ENCODE peak calls at places on chromosomes 6 and 20, in five cellular contexts. V, M, Y, K and B are unnamed samples.

GRCh38 chr20:9884061-9884460 is 45.2 kb upstream of the PAK5 start:
- DNase-seq in V (no peak), M (no peak), Y (no peak), K (no peak), B (no peak)

GRCh38 chr20:54475334-54476287 is at the start of gene DOK5:
- DNase-seq in V (no peak), M (no peak), Y (no peak), K (peak), B (no peak)

GRCh38 chr6:34011298-34011697 is 134.6 kb downstream of the GRM4 start:
- DNase-seq in V (no peak), M (no peak), Y (no peak), K (no peak), B (no peak)

GRCh38 chr6:12729467-12729866 is 12.9 kb downstream of the PHACTR1 start:
- DNase-seq in V (no peak), M (no peak), Y (no peak), K (no peak), B (no peak)

GRCh38 chr6:43927525-43928210 is 157.7 kb downstream of the VEGFA start:
- DNase-seq in V (no peak), M (peak), Y (no peak), K (no peak), B (no peak)

GRCh38 chr20:47795214-47795667 is 10.0 kb upstream of the SULF2 start:
- DNase-seq in V (no peak), M (peak), Y (no peak), K (no peak), B (no peak)

GRCh38 chr6:129661478-129662405 is 48.2 kb downstream of the ARHGAP18 start:
- DNase-seq in V (no peak), M (no peak), Y (no peak), K (no peak), B (no peak)

GRCh38 chr6:140372064-140372463 is 997.6 kb upstream of the CITED2 start:
- DNase-seq in V (no peak), M (no peak), Y (no peak), K (no peak), B (no peak)

GRCh38 chr6:35311390-35312075 is 13.9 kb downstream of the DEF6 start:
- DNase-seq in V (no peak), M (no peak), Y (no peak), K (no peak), B (no peak)

GRCh38 chr6:40936810-40937209 is 102.2 kb downstream of the UNC5CL start:
- DNase-seq in V (no peak), M (no peak), Y (no peak), K (no peak), B (no peak)

GRCh38 chr6:160297310-160297709 is 38.7 kb upstream of the SLC22A2 start:
- DNase-seq in V (no peak), M (no peak), Y (no peak), K (no peak), B (no peak)

GRCh38 chr6:125947581-125947980 is 9.0 kb upstream of the HINT3 start:
- DNase-seq in V (no peak), M (no peak), Y (no peak), K (no peak), B (no peak)

GRCh38 chr20:25178563-25179438 is 16.7 kb upstream of the ENTPD6 start:
- DNase-seq in V (peak), M (peak), Y (peak), K (no peak), B (peak)

GRCh38 chr20:436476-436875 is 25.9 kb downstream of the TBC1D20 start:
- DNase-seq in V (no peak), M (no peak), Y (no peak), K (no peak), B (no peak)

GRCh38 chr20:32285621-32286334 is 8.3 kb downstream of the KIF3B start:
- DNase-seq in V (no peak), M (no peak), Y (no peak), K (peak), B (peak)

GRCh38 chr6:133631421-133631820 is 257.5 kb upstream of the TCF21 start:
- DNase-seq in V (no peak), M (no peak), Y (no peak), K (no peak), B (no peak)

GRCh38 chr6:151763938-151764680 is 43.4 kb upstream of the ESR1 start:
- DNase-seq in V (peak), M (peak), Y (peak), K (peak), B (peak)

GRCh38 chr20:32544893-32545840 is 40.0 kb downstream of the NOL4L start:
- DNase-seq in V (no peak), M (no peak), Y (no peak), K (no peak), B (no peak)

GRCh38 chr6:10429638-10430427 is 15.0 kb upstream of the TFAP2A start:
- DNase-seq in V (no peak), M (no peak), Y (no peak), K (no peak), B (no peak)

GRCh38 chr6:145699462-145699861 is 35.9 kb downstream of the EPM2A start:
- DNase-seq in V (no peak), M (no peak), Y (no peak), K (no peak), B (no peak)

GRCh38 chr20:56032251-56032650 is 26.9 kb upstream of the CBLN4 start:
- DNase-seq in V (peak), M (no peak), Y (no peak), K (no peak), B (no peak)

GRCh38 chr6:134177753-134178229 is 125.4 kb upstream of the SLC2A12 start:
- DNase-seq in V (no peak), M (no peak), Y (peak), K (no peak), B (no peak)

GRCh38 chr6:164331026-164331425 is 916.5 kb downstream of the QKI start:
- DNase-seq in V (no peak), M (no peak), Y (no peak), K (no peak), B (no peak)

GRCh38 chr6:91081452-91082067 is 494.7 kb upstream of the MAP3K7 start:
- DNase-seq in V (peak), M (no peak), Y (peak), K (no peak), B (peak)

GRCh38 chr6:101259446-101259845 is 134.1 kb upstream of the GRIK2 start:
- DNase-seq in V (no peak), M (no peak), Y (no peak), K (no peak), B (no peak)

GRCh38 chr20:61303675-61304074 is 51.6 kb downstream of the CDH4 start:
- DNase-seq in V (no peak), M (no peak), Y (no peak), K (no peak), B (no peak)

GRCh38 chr6:168724033-168724432 is 283.0 kb downstream of the SMOC2 start:
- DNase-seq in V (no peak), M (no peak), Y (no peak), K (no peak), B (no peak)

GRCh38 chr6:125201961-125202729 is 48.6 kb downstream of the TPD52L1 start:
- DNase-seq in V (peak), M (peak), Y (peak), K (no peak), B (peak)

GRCh38 chr6:33761922-33762629 is 15.4 kb upstream of the IP6K3 start:
- DNase-seq in V (no peak), M (no peak), Y (no peak), K (peak), B (no peak)

GRCh38 chr6:26199773-26200728 is 112.8 kb downstream of the HFE start:
- DNase-seq in V (peak), M (peak), Y (no peak), K (no peak), B (no peak)

GRCh38 chr20:43541214-43541613 is 17.6 kb upstream of the SGK2 start:
- DNase-seq in V (no peak), M (no peak), Y (peak), K (no peak), B (no peak)

GRCh38 chr6:157314705-157315321 is 8.5 kb downstream of the TMEM242 start:
- DNase-seq in V (peak), M (no peak), Y (peak), K (no peak), B (peak)

GRCh38 chr6:80502871-80503270 is 396.4 kb downstream of the BCKDHB start:
- DNase-seq in V (no peak), M (no peak), Y (no peak), K (no peak), B (no peak)

GRCh38 chr20:38704136-38704535 is 20.1 kb upstream of the SLC32A1 start:
- DNase-seq in V (no peak), M (no peak), Y (no peak), K (no peak), B (no peak)

GRCh38 chr6:170249817-170250216 is 41.1 kb downstream of the DLL1 start:
- DNase-seq in V (no peak), M (no peak), Y (no peak), K (no peak), B (no peak)

GRCh38 chr6:158072083-158072721 is 90.5 kb downstream of the SYNJ2 start:
- DNase-seq in V (no peak), M (peak), Y (no peak), K (peak), B (no peak)

GRCh38 chr6:132354517-132355167 is 46.6 kb downstream of the MOXD1 start:
- DNase-seq in V (no peak), M (peak), Y (no peak), K (no peak), B (peak)
- H3K4me3 ChIP-seq in V (no peak), M (no peak), Y (no peak), K (no peak), B (no peak)

GRCh38 chr6:146913842-146914562 is 290.2 kb upstream of the STXBP5 start:
- DNase-seq in V (peak), M (peak), Y (peak), K (peak), B (peak)
- TF ChIP-seq CTCF in V (no peak), M (no peak), Y (no peak), K (no peak), B (no peak)

DNA sequence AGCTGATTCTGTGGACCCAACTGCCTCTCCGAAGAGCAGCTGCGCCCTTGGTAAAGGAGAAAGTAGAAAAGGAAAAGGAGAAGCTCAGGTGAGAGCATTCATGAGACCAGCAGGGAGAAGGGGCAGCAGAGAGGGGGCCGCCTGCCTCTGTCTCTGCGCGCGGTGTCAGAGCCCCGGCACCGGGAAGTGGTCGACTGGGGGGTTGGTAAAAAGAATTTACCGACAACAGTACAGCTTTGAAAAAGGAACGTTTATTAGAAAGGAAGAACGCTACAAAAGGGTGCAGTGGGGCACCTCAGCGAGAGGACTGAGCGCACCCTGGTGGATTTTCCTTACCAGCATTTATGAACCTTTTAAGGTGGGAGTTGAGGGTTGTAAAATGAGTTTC is 61.9 kb downstream of the GPR6 start:
- DNase-seq in V (peak), M (no peak), Y (no peak), K (no peak), B (peak)
- H3K4me3 ChIP-seq in V (peak), M (peak), Y (peak), K (peak), B (peak)

DNA sequence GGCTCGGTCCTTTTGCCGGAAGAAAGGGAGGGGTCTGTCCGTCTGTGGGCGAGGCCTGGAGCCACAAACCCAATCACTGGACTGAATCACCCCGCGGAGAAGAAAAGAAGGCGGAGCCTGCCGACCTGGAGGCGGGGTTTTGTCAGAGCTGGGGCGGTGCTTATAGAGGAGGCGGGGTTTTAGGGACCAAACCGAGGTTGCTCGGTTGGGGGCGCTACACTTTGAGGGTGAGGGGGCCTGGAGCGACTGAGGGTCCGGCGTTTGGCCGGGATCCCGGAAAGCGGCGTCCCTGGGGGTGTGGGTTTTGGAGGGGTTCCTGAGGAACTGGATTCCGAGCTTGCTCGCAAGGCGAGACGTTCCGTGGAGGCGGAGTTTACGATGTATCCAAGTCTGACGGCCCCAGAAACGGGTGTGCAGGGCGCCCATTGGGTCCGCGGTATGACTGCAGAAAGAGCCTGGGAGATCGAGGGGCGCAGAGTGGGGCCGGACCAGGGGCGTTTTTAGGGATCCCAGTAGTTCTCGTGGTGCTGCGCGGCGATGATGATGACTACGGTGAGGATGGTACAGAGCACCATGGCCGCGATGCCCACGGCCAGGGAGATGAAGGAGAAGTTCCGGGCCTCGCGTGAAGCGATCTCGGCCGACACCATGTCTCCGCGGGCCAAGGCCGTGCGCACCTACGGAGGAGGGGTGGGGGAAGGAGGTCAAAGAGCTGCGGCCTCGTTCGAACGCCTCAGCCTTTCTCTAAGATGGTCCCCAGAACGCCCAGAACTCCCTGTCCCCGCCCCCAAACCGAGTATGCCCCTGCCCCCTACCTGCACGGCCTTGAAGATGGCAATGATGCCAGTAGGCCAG is 2.8 kb downstream of the PRRT1 start:
- DNase-seq in V (no peak), M (no peak), Y (no peak), K (peak), B (no peak)
- TF ChIP-seq CTCF in V (peak), M (no peak), Y (no peak), K (no peak), B (no peak)

DNA sequence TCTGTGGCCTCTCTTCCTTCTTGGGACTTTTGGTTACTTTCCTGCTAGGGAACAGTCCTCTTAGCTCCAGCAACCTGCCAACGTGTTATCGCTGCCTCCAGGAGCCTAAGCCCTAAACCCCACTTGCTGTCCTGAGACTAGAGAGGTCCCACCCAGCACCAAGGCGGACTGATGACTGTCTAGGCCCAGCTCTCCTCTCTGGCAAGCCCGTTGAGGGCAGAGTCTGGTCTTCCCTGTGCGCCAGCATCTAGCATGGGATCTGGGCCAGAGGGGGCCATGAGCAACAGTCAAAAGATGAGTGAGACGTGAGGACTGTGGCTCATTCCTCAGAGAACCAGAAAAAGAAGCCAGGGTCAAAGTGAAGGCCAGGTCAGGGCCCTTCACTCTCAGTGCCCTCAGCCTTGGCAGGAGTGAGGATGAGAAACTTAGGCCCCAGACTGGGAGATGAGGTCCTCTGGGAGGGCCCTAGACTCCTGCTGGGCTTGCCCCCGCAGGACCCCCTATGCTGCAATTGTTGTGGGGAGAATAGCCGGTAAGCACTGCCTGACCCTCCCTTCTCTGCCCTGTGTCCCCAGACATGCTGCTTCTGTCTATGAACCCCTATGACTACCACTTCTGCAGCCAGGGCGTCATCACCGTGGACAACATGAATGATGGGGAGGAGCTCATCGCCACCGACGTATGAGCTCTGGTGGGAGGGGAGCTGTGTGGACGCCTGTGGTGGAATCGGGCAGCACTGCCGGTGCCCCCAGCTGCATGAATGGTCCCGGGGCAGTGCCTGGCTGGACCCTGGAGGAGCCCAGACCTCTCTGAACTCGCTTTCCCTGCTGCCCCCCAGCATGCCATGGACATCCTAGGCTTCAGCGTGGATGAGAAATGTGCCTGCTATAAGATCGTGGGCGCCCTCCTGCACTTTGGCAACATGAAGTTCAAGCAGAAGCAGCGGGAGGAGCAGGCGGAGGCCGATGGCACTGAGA is 30.9 kb downstream of the MYH7B start:
- DNase-seq in V (no peak), M (no peak), Y (no peak), K (no peak), B (no peak)
- H3K4me3 ChIP-seq in V (no peak), M (no peak), Y (no peak), K (no peak), B (no peak)

GRCh38 chr6:20020526-20020925 is 183.4 kb downstream of the ID4 start:
- DNase-seq in V (no peak), M (no peak), Y (no peak), K (no peak), B (no peak)

GRCh38 chr6:20024316-20024673 is 187.1 kb downstream of the ID4 start:
- DNase-seq in V (no peak), M (no peak), Y (no peak), K (no peak), B (no peak)

GRCh38 chr6:20025681-20026080 is 186.6 kb downstream of the MBOAT1 start:
- DNase-seq in V (no peak), M (no peak), Y (no peak), K (no peak), B (no peak)

GRCh38 chr6:20024979-20025378 is 187.3 kb downstream of the MBOAT1 start:
- DNase-seq in V (no peak), M (no peak), Y (no peak), K (no peak), B (no peak)

GRCh38 chr6:20021795-20022194 is 184.6 kb downstream of the ID4 start:
- DNase-seq in V (no peak), M (no peak), Y (no peak), K (no peak), B (no peak)
- TF ChIP-seq CTCF in V (no peak), M (no peak), Y (no peak), K (no peak), B (no peak)